ENCODE peak calls at places on chromosomes 1 and 21, in seven cellular contexts. One of them, this sample, is unnamed.

GRCh38 chr21:33731447-33731846 is 89.1 kb downstream of the ITSN1 start:
- DNase-seq in tibial artery: no peak
- DNase-seq in cardiac fibroblast: peak; percentile 66
- DNase-seq in sigmoid colon: no peak
- DNase-seq in pancreas: no peak
- DNase-seq in brain microvascular endothelial cell: no peak
- DNase-seq in body of pancreas: no peak
- DNase-seq in this sample: no peak

GRCh38 chr21:42148584-42148983 is 70.4 kb upstream of the ABCG1 start:
- DNase-seq in tibial artery: no peak
- DNase-seq in cardiac fibroblast: no peak
- DNase-seq in sigmoid colon: peak; percentile 4
- DNase-seq in pancreas: no peak
- DNase-seq in brain microvascular endothelial cell: no peak
- DNase-seq in body of pancreas: no peak
- DNase-seq in this sample: no peak

GRCh38 chr1:17007121-17007520 is 4.6 kb downstream of the ATP13A2 start:
- DNase-seq in tibial artery: no peak
- DNase-seq in cardiac fibroblast: no peak
- DNase-seq in sigmoid colon: no peak
- DNase-seq in pancreas: no peak
- DNase-seq in brain microvascular endothelial cell: no peak
- DNase-seq in body of pancreas: no peak
- DNase-seq in this sample: no peak

GRCh38 chr1:189149547-189150375 is 1327.9 kb downstream of the BRINP3 start:
- DNase-seq in tibial artery: no peak
- DNase-seq in cardiac fibroblast: no peak
- DNase-seq in sigmoid colon: no peak
- DNase-seq in pancreas: no peak
- DNase-seq in brain microvascular endothelial cell: no peak
- DNase-seq in body of pancreas: peak; percentile 5
- DNase-seq in this sample: no peak

GRCh38 chr1:234626391-234626790 is 16.4 kb upstream of the IRF2BP2 start:
- DNase-seq in tibial artery: no peak
- DNase-seq in cardiac fibroblast: no peak
- DNase-seq in sigmoid colon: no peak
- DNase-seq in pancreas: no peak
- DNase-seq in brain microvascular endothelial cell: no peak
- DNase-seq in body of pancreas: no peak
- DNase-seq in this sample: no peak

GRCh38 chr1:211529011-211529410 is 37.0 kb upstream of the RD3 start:
- DNase-seq in tibial artery: no peak
- DNase-seq in cardiac fibroblast: no peak
- DNase-seq in sigmoid colon: no peak
- DNase-seq in pancreas: no peak
- DNase-seq in brain microvascular endothelial cell: no peak
- DNase-seq in body of pancreas: no peak
- DNase-seq in this sample: no peak

GRCh38 chr21:44713130-44713529 is 1.8 kb upstream of the TSPEAR start:
- DNase-seq in tibial artery: no peak
- DNase-seq in cardiac fibroblast: no peak
- DNase-seq in sigmoid colon: no peak
- DNase-seq in pancreas: no peak
- DNase-seq in brain microvascular endothelial cell: no peak
- DNase-seq in body of pancreas: no peak
- DNase-seq in this sample: no peak

GRCh38 chr1:63205776-63206175 is 116.6 kb upstream of the FOXD3 start:
- DNase-seq in tibial artery: no peak
- DNase-seq in cardiac fibroblast: no peak
- DNase-seq in sigmoid colon: no peak
- DNase-seq in pancreas: no peak
- DNase-seq in brain microvascular endothelial cell: no peak
- DNase-seq in body of pancreas: no peak
- DNase-seq in this sample: no peak

GRCh38 chr1:213366141-213366831 is 315.2 kb downstream of the RPS6KC1 start:
- DNase-seq in tibial artery: no peak
- DNase-seq in cardiac fibroblast: no peak
- DNase-seq in sigmoid colon: no peak
- DNase-seq in pancreas: no peak
- DNase-seq in brain microvascular endothelial cell: no peak
- DNase-seq in body of pancreas: no peak
- DNase-seq in this sample: no peak

GRCh38 chr1:164756741-164757140 is 197.8 kb downstream of the PBX1 start:
- DNase-seq in tibial artery: no peak
- DNase-seq in cardiac fibroblast: no peak
- DNase-seq in sigmoid colon: no peak
- DNase-seq in pancreas: no peak
- DNase-seq in brain microvascular endothelial cell: no peak
- DNase-seq in body of pancreas: no peak
- DNase-seq in this sample: no peak

GRCh38 chr21:41895643-41896493 is 16.7 kb upstream of the PRDM15 start:
- DNase-seq in tibial artery: no peak
- DNase-seq in cardiac fibroblast: peak; percentile 44
- DNase-seq in sigmoid colon: peak; percentile 52
- DNase-seq in pancreas: no peak
- DNase-seq in brain microvascular endothelial cell: peak; percentile 10
- DNase-seq in body of pancreas: no peak
- DNase-seq in this sample: no peak

GRCh38 chr1:1187938-1188337 is 14.3 kb downstream of the TTLL10 start:
- DNase-seq in tibial artery: no peak
- DNase-seq in cardiac fibroblast: no peak
- DNase-seq in sigmoid colon: no peak
- DNase-seq in pancreas: no peak
- DNase-seq in brain microvascular endothelial cell: no peak
- DNase-seq in body of pancreas: no peak
- DNase-seq in this sample: peak; percentile 18

GRCh38 chr1:89525169-89525855 is 683 bp downstream of the LRRC8B start:
- DNase-seq in tibial artery: peak; percentile 66
- DNase-seq in cardiac fibroblast: no peak
- DNase-seq in sigmoid colon: peak; percentile 69
- DNase-seq in pancreas: peak; percentile 80
- DNase-seq in brain microvascular endothelial cell: no peak
- DNase-seq in body of pancreas: no peak
- DNase-seq in this sample: no peak

GRCh38 chr1:2819429-2819828 is 17.9 kb upstream of the TTC34 start:
- DNase-seq in tibial artery: no peak
- DNase-seq in cardiac fibroblast: no peak
- DNase-seq in sigmoid colon: no peak
- DNase-seq in pancreas: no peak
- DNase-seq in brain microvascular endothelial cell: no peak
- DNase-seq in body of pancreas: no peak
- DNase-seq in this sample: no peak

GRCh38 chr1:193408782-193409293 is 222.4 kb upstream of the B3GALT2 start:
- DNase-seq in tibial artery: peak; percentile 67
- DNase-seq in cardiac fibroblast: peak; percentile 87
- DNase-seq in sigmoid colon: peak; percentile 81
- DNase-seq in pancreas: peak; percentile 89
- DNase-seq in brain microvascular endothelial cell: peak; percentile 99
- DNase-seq in body of pancreas: peak; percentile 94
- DNase-seq in this sample: peak; percentile 74

GRCh38 chr1:222592171-222592570 is 2.4 kb upstream of the TAF1A start:
- DNase-seq in tibial artery: no peak
- DNase-seq in cardiac fibroblast: peak; percentile 50
- DNase-seq in sigmoid colon: no peak
- DNase-seq in pancreas: no peak
- DNase-seq in brain microvascular endothelial cell: peak; percentile 30
- DNase-seq in body of pancreas: no peak
- DNase-seq in this sample: peak; percentile 11

GRCh38 chr1:206634365-206635079 is 814 bp upstream of the DYRK3 start:
- DNase-seq in tibial artery: peak; percentile 95
- DNase-seq in cardiac fibroblast: peak; percentile 96
- DNase-seq in sigmoid colon: peak; percentile 97
- DNase-seq in pancreas: peak; percentile 98
- DNase-seq in brain microvascular endothelial cell: peak; percentile 90
- DNase-seq in body of pancreas: peak; percentile 92
- DNase-seq in this sample: peak; percentile 61

GRCh38 chr1:53568540-53568939 is 109.3 kb downstream of the DMRTB1 start:
- DNase-seq in tibial artery: no peak
- DNase-seq in cardiac fibroblast: no peak
- DNase-seq in sigmoid colon: no peak
- DNase-seq in pancreas: no peak
- DNase-seq in brain microvascular endothelial cell: no peak
- DNase-seq in body of pancreas: no peak
- DNase-seq in this sample: no peak

GRCh38 chr21:42684109-42684916 is 30.9 kb downstream of the PDE9A start:
- DNase-seq in tibial artery: no peak
- DNase-seq in cardiac fibroblast: no peak
- DNase-seq in sigmoid colon: peak; percentile 77
- DNase-seq in pancreas: no peak
- DNase-seq in brain microvascular endothelial cell: no peak
- DNase-seq in body of pancreas: no peak
- DNase-seq in this sample: no peak

GRCh38 chr1:5312870-5313269 is 658.5 kb downstream of the AJAP1 start:
- DNase-seq in tibial artery: no peak
- DNase-seq in cardiac fibroblast: no peak
- DNase-seq in sigmoid colon: no peak
- DNase-seq in pancreas: no peak
- DNase-seq in brain microvascular endothelial cell: no peak
- DNase-seq in body of pancreas: no peak
- DNase-seq in this sample: no peak

GRCh38 chr1:110050602-110051261 is 16.3 kb downstream of the STRIP1 start:
- DNase-seq in tibial artery: no peak
- DNase-seq in cardiac fibroblast: peak; percentile 40
- DNase-seq in sigmoid colon: no peak
- DNase-seq in pancreas: no peak
- DNase-seq in brain microvascular endothelial cell: no peak
- DNase-seq in body of pancreas: no peak
- DNase-seq in this sample: no peak

GRCh38 chr21:35102488-35103407 is 53.6 kb upstream of the RUNX1 start:
- DNase-seq in tibial artery: peak; percentile 76
- DNase-seq in cardiac fibroblast: no peak
- DNase-seq in sigmoid colon: peak; percentile 78
- DNase-seq in pancreas: no peak
- DNase-seq in brain microvascular endothelial cell: peak; percentile 27
- DNase-seq in body of pancreas: peak; percentile 67
- DNase-seq in this sample: no peak

GRCh38 chr1:234602334-234603220 is 7.4 kb downstream of the IRF2BP2 start:
- DNase-seq in tibial artery: no peak
- DNase-seq in cardiac fibroblast: peak; percentile 97
- DNase-seq in sigmoid colon: peak; percentile 70
- DNase-seq in pancreas: no peak
- DNase-seq in brain microvascular endothelial cell: peak; percentile 92
- DNase-seq in body of pancreas: peak; percentile 85
- DNase-seq in this sample: peak; percentile 88

GRCh38 chr1:29653886-29654450 is 417.6 kb downstream of the PTPRU start:
- DNase-seq in tibial artery: peak; percentile 32
- DNase-seq in cardiac fibroblast: no peak
- DNase-seq in sigmoid colon: no peak
- DNase-seq in pancreas: no peak
- DNase-seq in brain microvascular endothelial cell: no peak
- DNase-seq in body of pancreas: no peak
- DNase-seq in this sample: no peak

GRCh38 chr1:98044766-98045165 is 123.9 kb upstream of the DPYD start:
- DNase-seq in tibial artery: no peak
- DNase-seq in cardiac fibroblast: no peak
- DNase-seq in sigmoid colon: no peak
- DNase-seq in pancreas: no peak
- DNase-seq in brain microvascular endothelial cell: no peak
- DNase-seq in body of pancreas: no peak
- DNase-seq in this sample: no peak
- H3K4me3 ChIP-seq in tibial artery: no peak overlapping the region
- H3K4me3 ChIP-seq in cardiac fibroblast: peak overlapping the region; percentile 90
- H3K4me3 ChIP-seq in sigmoid colon: no peak overlapping the region
- H3K4me3 ChIP-seq in pancreas: no peak overlapping the region
- H3K4me3 ChIP-seq in brain microvascular endothelial cell: peak overlapping the region; percentile 85
- H3K4me3 ChIP-seq in body of pancreas: no peak overlapping the region
- H3K4me3 ChIP-seq in this sample: peak overlapping the region; percentile 71

GRCh38 chr1:77802026-77802425 is 22.6 kb downstream of the MIGA1 start:
- DNase-seq in tibial artery: no peak
- DNase-seq in cardiac fibroblast: no peak
- DNase-seq in sigmoid colon: no peak
- DNase-seq in pancreas: no peak
- DNase-seq in brain microvascular endothelial cell: no peak
- DNase-seq in body of pancreas: no peak
- DNase-seq in this sample: no peak

GRCh38 chr1:77797991-77798390 is 18.5 kb downstream of the MIGA1 start:
- DNase-seq in tibial artery: no peak
- DNase-seq in cardiac fibroblast: peak; percentile 48
- DNase-seq in sigmoid colon: no peak
- DNase-seq in pancreas: no peak
- DNase-seq in brain microvascular endothelial cell: peak; percentile 37
- DNase-seq in body of pancreas: no peak
- DNase-seq in this sample: no peak

GRCh38 chr1:77794550-77794949 is 15.1 kb downstream of the MIGA1 start:
- DNase-seq in tibial artery: no peak
- DNase-seq in cardiac fibroblast: no peak
- DNase-seq in sigmoid colon: no peak
- DNase-seq in pancreas: no peak
- DNase-seq in brain microvascular endothelial cell: no peak
- DNase-seq in body of pancreas: no peak
- DNase-seq in this sample: no peak

GRCh38 chr1:77796695-77797405 is 17.4 kb downstream of the MIGA1 start:
- DNase-seq in tibial artery: no peak
- DNase-seq in cardiac fibroblast: peak; percentile 7
- DNase-seq in sigmoid colon: no peak
- DNase-seq in pancreas: no peak
- DNase-seq in brain microvascular endothelial cell: no peak
- DNase-seq in body of pancreas: no peak
- DNase-seq in this sample: no peak
- TF ChIP-seq CTCF in tibial artery: no peak
- TF ChIP-seq CTCF in cardiac fibroblast: no peak
- TF ChIP-seq CTCF in sigmoid colon: no peak
- TF ChIP-seq CTCF in pancreas: no peak
- TF ChIP-seq CTCF in brain microvascular endothelial cell: no peak
- TF ChIP-seq CTCF in body of pancreas: no peak
- TF ChIP-seq CTCF in this sample: no peak

GRCh38 chr1:18088077-18088594 is 19.5 kb upstream of the IGSF21 start:
- DNase-seq in tibial artery: no peak
- DNase-seq in cardiac fibroblast: no peak
- DNase-seq in sigmoid colon: no peak
- DNase-seq in pancreas: no peak
- DNase-seq in brain microvascular endothelial cell: no peak
- DNase-seq in body of pancreas: no peak
- DNase-seq in this sample: no peak
- H3K4me3 ChIP-seq in tibial artery: no peak overlapping the region
- H3K4me3 ChIP-seq in cardiac fibroblast: no peak overlapping the region
- H3K4me3 ChIP-seq in sigmoid colon: no peak overlapping the region
- H3K4me3 ChIP-seq in pancreas: no peak overlapping the region
- H3K4me3 ChIP-seq in brain microvascular endothelial cell: no peak overlapping the region
- H3K4me3 ChIP-seq in body of pancreas: no peak overlapping the region
- H3K4me3 ChIP-seq in this sample: no peak overlapping the region

DNA sequence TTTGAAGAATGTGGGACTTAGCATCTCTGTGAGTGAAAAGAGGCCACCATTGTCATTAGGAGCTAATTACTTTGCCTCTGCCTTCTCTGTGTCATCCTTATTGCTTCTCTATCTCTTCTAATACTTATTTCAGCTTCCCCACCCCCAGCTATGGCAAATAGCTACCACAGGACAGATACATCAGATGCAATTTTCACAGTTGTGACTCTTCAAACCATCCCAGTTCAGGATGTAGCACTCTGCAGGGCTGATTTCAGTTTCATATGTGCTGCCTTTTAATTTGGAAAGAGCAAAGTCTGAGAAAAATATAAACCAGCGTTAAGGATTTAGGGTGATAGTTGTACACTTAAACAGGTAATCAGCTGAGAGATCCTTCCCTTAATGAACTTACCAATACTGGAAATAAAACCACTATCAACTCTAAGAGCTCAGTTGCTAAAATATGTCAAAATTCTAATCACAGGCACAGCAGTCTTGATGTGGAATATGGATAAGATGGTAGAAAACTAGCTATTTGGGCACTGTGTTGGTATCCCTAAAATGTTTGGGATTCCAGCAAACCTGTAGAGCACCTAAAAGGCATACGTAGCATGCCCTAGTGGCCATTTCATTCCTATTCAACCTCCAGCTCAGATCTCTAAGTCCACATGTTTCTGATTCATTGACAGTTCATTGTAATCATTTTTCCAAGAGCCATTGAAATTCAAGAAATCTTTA is 148.4 kb downstream of the SYT2 start:
- DNase-seq in tibial artery: no peak
- DNase-seq in cardiac fibroblast: no peak
- DNase-seq in sigmoid colon: no peak
- DNase-seq in pancreas: no peak
- DNase-seq in brain microvascular endothelial cell: no peak
- DNase-seq in body of pancreas: no peak
- DNase-seq in this sample: no peak
- TF ChIP-seq CTCF in tibial artery: peak; percentile 35
- TF ChIP-seq CTCF in cardiac fibroblast: no peak
- TF ChIP-seq CTCF in sigmoid colon: peak; percentile 5
- TF ChIP-seq CTCF in pancreas: no peak
- TF ChIP-seq CTCF in brain microvascular endothelial cell: no peak
- TF ChIP-seq CTCF in body of pancreas: no peak
- TF ChIP-seq CTCF in this sample: peak; percentile 22

This sample was measured in AG09309.